ENCODE peak calls at places on chromosomes 16 and 17, in five cellular contexts. D is A549, K is endothelial cell of umbilical vein, A is GM12878, H is HepG2. P is an unnamed sample.

GRCh38 chr16:88596477-88596876 is 26.3 kb downstream of the ZC3H18 start:
- DNase-seq in D (no peak), H (no peak), A (no peak), K (no peak), P (peak)

GRCh38 chr17:13500947-13501346 is 100.8 kb downstream of the HS3ST3A1 start:
- DNase-seq in K (no peak), D (no peak), H (no peak), A (no peak), P (no peak)

GRCh38 chr17:44203731-44204452 is 4.2 kb upstream of the ATXN7L3 start:
- DNase-seq in K (peak), H (peak), A (no peak), D (peak), P (peak)

GRCh38 chr16:5916711-5917191 is 819.2 kb upstream of the EEF2KMT start:
- DNase-seq in D (no peak), K (no peak), H (no peak), A (no peak), P (no peak)

GRCh38 chr16:57637424-57637823 is 9.0 kb downstream of the ADGRG1 start:
- DNase-seq in K (peak), H (no peak), D (no peak), A (no peak), P (no peak)

GRCh38 chr17:1372618-1373017 is 27.4 kb downstream of the YWHAE start:
- DNase-seq in K (no peak), H (no peak), D (no peak), A (no peak), P (no peak)

GRCh38 chr17:18866866-18867813 is 9.2 kb downstream of the PRPSAP2 start:
- DNase-seq in H (peak), K (no peak), D (no peak), A (no peak), P (no peak)

GRCh38 chr16:89770367-89770766 is 46.1 kb downstream of the FANCA start:
- DNase-seq in D (no peak), K (no peak), A (no peak), H (no peak), P (no peak)

GRCh38 chr17:58325976-58326468 is 2.6 kb downstream of the TSPOAP1 start:
- DNase-seq in K (no peak), A (no peak), H (no peak), D (no peak), P (peak)

GRCh38 chr17:42247734-42248133 is 28.5 kb downstream of the STAT5B start:
- DNase-seq in A (no peak), K (no peak), H (peak), D (no peak), P (peak)

GRCh38 chr16:28166394-28167208 is 45.2 kb downstream of the XPO6 start:
- DNase-seq in D (no peak), H (peak), K (peak), A (no peak), P (no peak)

GRCh38 chr17:77237232-77238008 is 96.7 kb downstream of the SEC14L1 start:
- DNase-seq in D (no peak), A (no peak), H (no peak), K (no peak), P (no peak)

GRCh38 chr17:64780096-64781012 is 118.2 kb upstream of the SMURF2 start:
- DNase-seq in K (peak), D (peak), A (no peak), H (no peak), P (peak)

GRCh38 chr17:1765576-1765975 is 3.7 kb downstream of the SERPINF1 start:
- DNase-seq in K (no peak), D (no peak), A (no peak), H (no peak), P (no peak)

GRCh38 chr16:71855937-71856662 is 10.3 kb downstream of the ATXN1L start:
- DNase-seq in K (no peak), A (no peak), H (no peak), D (no peak), P (no peak)

GRCh38 chr17:82918508-82918907 is 78.7 kb upstream of the ZNF750 start:
- DNase-seq in D (no peak), H (no peak), A (no peak), K (no peak), P (no peak)

GRCh38 chr17:67490471-67490870 is 113.4 kb downstream of the PITPNC1 start:
- DNase-seq in A (no peak), H (no peak), K (no peak), D (no peak), P (no peak)

GRCh38 chr16:230949-231348 is 1.7 kb upstream of the LUC7L start:
- DNase-seq in A (no peak), K (no peak), D (no peak), H (no peak), P (no peak)

GRCh38 chr17:30580916-30581315 is 103.7 kb downstream of the GOSR1 start:
- DNase-seq in K (no peak), H (no peak), A (no peak), D (no peak), P (no peak)

GRCh38 chr17:72273301-72274056 is 152.7 kb downstream of the SOX9 start:
- DNase-seq in D (no peak), H (no peak), K (no peak), A (no peak), P (no peak)

GRCh38 chr16:27950488-27950887 is 113.0 kb downstream of the GSG1L start:
- DNase-seq in A (no peak), H (no peak), K (no peak), D (no peak), P (no peak)

GRCh38 chr17:647340-648197 is 67.1 kb downstream of the VPS53 start:
- DNase-seq in K (no peak), A (no peak), D (no peak), H (no peak), P (no peak)

GRCh38 chr17:35577826-35578194 is 561 bp downstream of the PEX12 start:
- DNase-seq in K (no peak), A (no peak), D (no peak), H (no peak), P (peak)

GRCh38 chr17:15966183-15966878 is 21.4 kb downstream of the ADORA2B start:
- DNase-seq in H (peak), D (no peak), K (peak), A (no peak), P (peak)

GRCh38 chr17:71790791-71791190 is 330.0 kb upstream of the SOX9 start:
- DNase-seq in D (peak), K (no peak), A (no peak), H (no peak), P (no peak)

GRCh38 chr16:89246903-89247733 is 29.6 kb downstream of the ZNF778 start:
- DNase-seq in K (peak), H (peak), A (peak), D (peak), P (peak)

GRCh38 chr17:7562208-7562605 is 488 bp downstream of the SENP3 start:
- DNase-seq in H (no peak), D (no peak), K (no peak), A (no peak), P (no peak)

DNA sequence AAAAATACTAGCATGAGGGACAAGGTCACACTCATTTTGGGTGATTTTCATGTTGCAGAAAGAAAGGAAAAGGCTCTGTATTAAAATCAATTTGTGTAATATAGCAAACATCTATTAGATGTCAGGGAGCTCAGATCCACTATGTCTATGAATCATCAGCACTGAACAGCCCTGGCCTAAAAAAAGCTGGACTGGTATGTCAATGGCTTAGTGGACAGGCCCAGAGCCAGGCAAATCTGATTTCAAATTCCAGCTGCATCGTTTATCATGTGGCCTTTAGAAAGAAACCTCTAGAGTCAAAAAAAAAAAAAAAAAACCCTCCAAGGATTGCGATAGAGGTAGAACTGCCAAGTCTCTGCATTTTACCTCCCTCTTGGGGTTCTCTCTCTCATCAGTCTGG is 5.4 kb downstream of the GAS7 start:
- DNase-seq in A (no peak), K (no peak), H (no peak), D (no peak), P (no peak)
- TF ChIP-seq CTCF in A (no peak), K (no peak), H (no peak), D (no peak), P (no peak)

DNA sequence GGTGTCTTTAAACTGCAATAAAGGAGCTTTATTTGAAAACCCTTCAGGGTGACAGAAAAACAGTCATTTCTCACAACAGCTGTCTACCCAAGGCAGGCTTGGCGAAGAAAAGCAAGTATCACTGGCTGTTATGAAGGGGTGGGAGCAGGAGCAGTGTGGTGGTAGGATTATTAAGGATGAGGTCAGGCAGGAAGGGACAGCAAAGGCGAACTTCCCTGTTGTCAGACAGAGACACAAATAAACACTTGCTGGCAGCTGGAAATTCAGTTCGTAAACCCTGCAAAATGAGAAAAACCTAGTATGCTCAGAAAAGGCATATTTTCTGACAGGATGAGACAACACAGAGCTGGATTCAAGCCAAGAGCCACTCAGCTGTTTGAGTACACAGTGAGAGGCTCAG is 416.3 kb upstream of the CDH5 start:
- DNase-seq in K (no peak), H (no peak), D (no peak), A (no peak), P (no peak)
- TF ChIP-seq MYC in K (no peak), H (no peak), D (no peak), A (no peak), P (no peak)

GRCh38 chr16:53130193-53131049 is 75.6 kb downstream of the CHD9 start:
- DNase-seq in D (peak), H (peak), A (peak), K (peak), P (peak)
- TF ChIP-seq CTCF in D (peak), H (peak), A (peak), K (peak), P (peak)

GRCh38 chr16:4702466-4702808 is 9.1 kb downstream of the NUDT16L1 start:
- DNase-seq in H (peak), A (no peak), K (no peak), D (no peak), P (no peak)
- TF ChIP-seq MYC in H (peak), A (no peak), K (no peak), D (no peak), P (no peak)